ENCODE peak calls at places on chromosomes 11 and 22, in four cellular contexts. R, B, S and O are unnamed samples.

GRCh38 chr11:9203715-9204311 is 61.3 kb downstream of the DENND5A start:
- DNase-seq in R (peak; percentile 3), S (no peak), B (no peak), O (peak; percentile 10)

GRCh38 chr11:73972187-73972586 is 10.5 kb downstream of the UCP2 start:
- DNase-seq in R (no peak), B (no peak), S (peak; percentile 6), O (no peak)

GRCh38 chr11:97000481-97000880 is 610.7 kb downstream of the JRKL start:
- DNase-seq in B (no peak), S (no peak), R (no peak), O (no peak)

GRCh38 chr11:67416416-67417335 is 1.2 kb downstream of the CARNS1 start:
- DNase-seq in S (no peak), R (peak; percentile 67), B (no peak), O (peak; percentile 64)

GRCh38 chr22:35589071-35589735 is 27.9 kb downstream of the MB start:
- DNase-seq in B (no peak), R (no peak), S (peak; percentile 90), O (no peak)

GRCh38 chr11:47328449-47329390 is 23.8 kb downstream of the MYBPC3 start:
- DNase-seq in R (peak; percentile 14), B (no peak), S (peak; percentile 57), O (no peak)

GRCh38 chr11:75536786-75537629 is 11.3 kb upstream of the GDPD5 start:
- DNase-seq in R (no peak), S (no peak), B (no peak), O (no peak)

GRCh38 chr22:50641696-50642607 is 14.0 kb upstream of the ARSA start:
- DNase-seq in R (no peak), B (peak; percentile 57), S (peak; percentile 74), O (peak; percentile 95)

GRCh38 chr11:105152556-105152955 is 13.0 kb upstream of the CARD18 start:
- DNase-seq in R (no peak), S (no peak), B (no peak), O (no peak)

GRCh38 chr22:50481440-50482106 is at the start of gene ADM2:
- DNase-seq in S (no peak), B (peak; percentile 94), R (peak; percentile 53), O (peak; percentile 24)

GRCh38 chr11:63862923-63863322 is 24.0 kb downstream of the MARK2 start:
- DNase-seq in S (peak; percentile 35), B (no peak), R (no peak), O (peak; percentile 89)

GRCh38 chr11:1263036-1263435 is 40.2 kb downstream of the MUC5B start:
- DNase-seq in B (no peak), R (no peak), S (no peak), O (peak; percentile 5)

GRCh38 chr22:17875631-17876030 is 101.4 kb upstream of the BID start:
- DNase-seq in S (no peak), B (no peak), R (no peak), O (no peak)

GRCh38 chr11:68351450-68352275 is 39.3 kb downstream of the LRP5 start:
- DNase-seq in B (no peak), R (no peak), S (no peak), O (no peak)

GRCh38 chr11:68659158-68659921 is 25.0 kb upstream of the GAL start:
- DNase-seq in B (no peak), S (peak; percentile 91), R (no peak), O (peak; percentile 55)

GRCh38 chr11:17707833-17708232 is 11.5 kb upstream of the MYOD1 start:
- DNase-seq in R (no peak), S (no peak), B (no peak), O (no peak)

GRCh38 chr22:41822289-41823057 is 10.4 kb upstream of the SREBF2 start:
- DNase-seq in B (no peak), R (peak; percentile 73), S (no peak), O (peak; percentile 62)

GRCh38 chr22:47283616-47284270 is 521.3 kb downstream of the TBC1D22A start:
- DNase-seq in B (no peak), S (peak; percentile 61), R (no peak), O (no peak)

GRCh38 chr22:46318576-46318975 is 16.9 kb upstream of the TRMU start:
- DNase-seq in B (no peak), R (no peak), S (no peak), O (no peak)

GRCh38 chr11:19079643-19080440 is 19.3 kb upstream of the MRGPRX2 start:
- DNase-seq in S (no peak), R (no peak), B (no peak), O (no peak)

GRCh38 chr11:118010738-118011461 is 24.7 kb downstream of the IL10RA start:
- DNase-seq in S (peak; percentile 90), B (no peak), R (peak; percentile 95), O (no peak)

GRCh38 chr22:32987081-32987631 is 71.0 kb downstream of the SYN3 start:
- DNase-seq in S (no peak), B (no peak), R (no peak), O (no peak)

GRCh38 chr11:72217856-72218745 is 1.5 kb downstream of the FOLR2 start:
- DNase-seq in S (no peak), R (no peak), B (no peak), O (no peak)

GRCh38 chr11:66258473-66258893 is 10.0 kb upstream of the RAB1B start:
- DNase-seq in B (no peak), S (no peak), R (no peak), O (no peak)

GRCh38 chr11:10500757-10501684 is 40.0 kb downstream of the RNF141 start:
- DNase-seq in B (no peak), R (no peak), S (no peak), O (no peak)

GRCh38 chr11:91257593-91258170 is 966.9 kb upstream of the FAT3 start:
- DNase-seq in R (no peak), S (no peak), B (no peak), O (no peak)

GRCh38 chr11:87926250-87926970 is 248.8 kb downstream of the RAB38 start:
- DNase-seq in R (no peak), B (no peak), S (no peak), O (no peak)

GRCh38 chr11:75703709-75704237 is 13.9 kb upstream of the MOGAT2 start:
- DNase-seq in S (no peak), B (no peak), R (no peak), O (no peak)

GRCh38 chr11:2698386-2699184 is 1.2 kb downstream of the KCNQ1OT1 start:
- DNase-seq in R (no peak), B (no peak), S (peak; percentile 58), O (no peak)

GRCh38 chr11:69173925-69174591 is 18.3 kb downstream of the SMIM38 start:
- DNase-seq in R (no peak), S (peak; percentile 19), B (no peak), O (peak; percentile 46)

GRCh38 chr11:66365711-66366619 is 5.6 kb downstream of the SLC29A2 start:
- DNase-seq in S (peak; percentile 78), B (peak; percentile 64), R (no peak), O (no peak)

GRCh38 chr11:79119491-79120284 is 321.1 kb downstream of the TENM4 start:
- DNase-seq in B (no peak), R (no peak), S (no peak), O (no peak)

GRCh38 chr22:38710866-38711265 is 5.1 kb downstream of the GTPBP1 start:
- DNase-seq in R (no peak), B (no peak), S (no peak), O (no peak)